ENCODE peak calls at places on chromosomes 2 and 18, in five cellular contexts. Y is fibroblast of mammary gland, U is fibroblast of lung, B is heart right ventricle, X is WERI-Rb-1. M is an unnamed sample.

GRCh38 chr2:241690202-241690717 is 3.6 kb upstream of the DTYMK start:
- DNase-seq in Y (no peak), X (no peak), U (no peak), B (no peak), M (no peak)

GRCh38 chr2:130972410-130972809 is 120.8 kb downstream of the FAM168B start:
- DNase-seq in B (no peak), X (no peak), U (peak), Y (no peak), M (no peak)

GRCh38 chr2:146852661-146853060 is 992.2 kb upstream of the ACVR2A start:
- DNase-seq in Y (no peak), X (no peak), B (no peak), U (no peak), M (no peak)

GRCh38 chr2:17065536-17065935 is 399.9 kb upstream of the CYRIA start:
- DNase-seq in U (no peak), X (no peak), B (no peak), Y (no peak), M (no peak)

GRCh38 chr2:18814387-18814786 is 225.0 kb upstream of the NT5C1B start:
- DNase-seq in X (no peak), U (peak), Y (peak), B (no peak), M (no peak)

GRCh38 chr18:10047237-10047636 is 133.4 kb downstream of the VAPA start:
- DNase-seq in U (peak), Y (peak), B (no peak), X (no peak), M (no peak)

GRCh38 chr18:10252494-10252893 is 201.9 kb upstream of the APCDD1 start:
- DNase-seq in U (peak), X (no peak), B (no peak), Y (no peak), M (no peak)

GRCh38 chr2:231781798-231782726 is 980 bp upstream of the PDE6D start:
- DNase-seq in B (no peak), Y (peak), X (no peak), U (peak), M (no peak)

GRCh38 chr2:205609036-205609607 is 73.2 kb upstream of the NRP2 start:
- DNase-seq in X (no peak), Y (no peak), B (no peak), U (no peak), M (peak)

GRCh38 chr2:9738718-9739496 is 104.4 kb upstream of the TAF1B start:
- DNase-seq in B (no peak), Y (no peak), X (no peak), U (no peak), M (no peak)

GRCh38 chr2:176149484-176150337 is 1.6 kb upstream of the HOXD4 start:
- DNase-seq in U (no peak), X (no peak), B (no peak), Y (no peak), M (no peak)

GRCh38 chr18:62832282-62832681 is 116.9 kb downstream of the PHLPP1 start:
- DNase-seq in Y (no peak), U (no peak), B (no peak), X (no peak), M (no peak)

GRCh38 chr2:158926478-158926948 is 41.9 kb upstream of the TANC1 start:
- DNase-seq in B (no peak), X (peak), U (peak), Y (peak), M (peak)

GRCh38 chr2:170597705-170598420 is 117.3 kb upstream of the SP5 start:
- DNase-seq in U (no peak), X (no peak), Y (peak), B (no peak), M (no peak)

GRCh38 chr18:77087391-77088141 is 45.0 kb downstream of the MBP start:
- DNase-seq in U (peak), Y (peak), X (no peak), B (peak), M (no peak)

GRCh38 chr2:7592618-7593140 is 675.5 kb downstream of the RNF144A start:
- DNase-seq in X (no peak), Y (no peak), U (no peak), B (no peak), M (no peak)

GRCh38 chr2:132559326-132559725 is 110.7 kb downstream of the LYPD1 start:
- DNase-seq in Y (no peak), U (no peak), B (no peak), X (no peak), M (no peak)

GRCh38 chr2:43184339-43184895 is 42.0 kb downstream of the ZFP36L2 start:
- DNase-seq in B (no peak), Y (peak), U (peak), X (no peak), M (no peak)

GRCh38 chr2:170031288-170031687 is 146.7 kb upstream of the MYO3B start:
- DNase-seq in U (no peak), X (no peak), B (no peak), Y (no peak), M (no peak)

GRCh38 chr2:109384308-109385271 is 229.2 kb downstream of the SEPTIN10 start:
- DNase-seq in X (no peak), Y (no peak), U (no peak), B (peak), M (no peak)

GRCh38 chr2:45210466-45211195 is 201.4 kb upstream of the SIX2 start:
- DNase-seq in B (no peak), X (no peak), Y (peak), U (no peak), M (peak)

GRCh38 chr2:218517434-218518206 is 50.5 kb downstream of the USP37 start:
- DNase-seq in Y (peak), U (peak), X (no peak), B (no peak), M (no peak)

GRCh38 chr18:9055185-9055584 is 47.3 kb upstream of the NDUFV2 start:
- DNase-seq in U (peak), B (no peak), X (no peak), Y (peak), M (no peak)

GRCh38 chr18:54958711-54959625 is at the start of gene CCDC68:
- DNase-seq in U (peak), B (peak), X (no peak), Y (no peak), M (peak)

GRCh38 chr2:122531803-122532344 is 776.4 kb downstream of the TSN start:
- DNase-seq in U (no peak), Y (no peak), B (peak), X (peak), M (no peak)

GRCh38 chr18:49886891-49887764 is 73.8 kb upstream of the ACAA2 start:
- DNase-seq in U (no peak), X (peak), B (no peak), Y (no peak), M (no peak)

GRCh38 chr2:219527076-219527394 is 12.8 kb downstream of the ASIC4 start:
- DNase-seq in U (no peak), X (peak), Y (no peak), B (no peak), M (no peak)

GRCh38 chr2:88059979-88060906 is 4.7 kb upstream of the KRCC1 start:
- DNase-seq in X (peak), Y (peak), U (peak), B (no peak), M (no peak)

GRCh38 chr2:199716807-199717586 is 134.0 kb downstream of the FTCDNL1 start:
- DNase-seq in Y (no peak), B (no peak), U (peak), X (no peak), M (no peak)

GRCh38 chr2:163662141-163662780 is 73.5 kb downstream of the FIGN start:
- DNase-seq in U (peak), B (no peak), X (no peak), Y (no peak), M (no peak)

GRCh38 chr2:150887926-150888325 is 373.7 kb downstream of the RBM43 start:
- DNase-seq in B (no peak), U (no peak), X (no peak), Y (no peak), M (no peak)

GRCh38 chr2:208359632-208359986 is 47.0 kb upstream of the PTH2R start:
- DNase-seq in U (no peak), Y (no peak), B (peak), X (no peak), M (no peak)

GRCh38 chr2:137228566-137228965 is 463.2 kb downstream of the THSD7B start:
- DNase-seq in Y (peak), B (no peak), X (no peak), U (peak), M (no peak)

GRCh38 chr2:27212626-27213471 is 781 bp upstream of the SLC5A6 start:
- DNase-seq in X (peak), B (no peak), U (peak), Y (peak), M (peak)

GRCh38 chr18:28059861-28060260 is 117.1 kb downstream of the CDH2 start:
- DNase-seq in X (no peak), B (no peak), Y (peak), U (peak), M (no peak)

GRCh38 chr18:28065793-28066186 is 111.1 kb downstream of the CDH2 start:
- DNase-seq in X (no peak), B (no peak), Y (no peak), U (no peak), M (no peak)

GRCh38 chr18:28065031-28065792 is 111.7 kb downstream of the CDH2 start:
- DNase-seq in U (peak), X (no peak), Y (peak), B (no peak), M (no peak)

GRCh38 chr18:28062446-28062845 is 114.5 kb downstream of the CDH2 start:
- DNase-seq in U (peak), X (no peak), Y (peak), B (no peak), M (no peak)

DNA sequence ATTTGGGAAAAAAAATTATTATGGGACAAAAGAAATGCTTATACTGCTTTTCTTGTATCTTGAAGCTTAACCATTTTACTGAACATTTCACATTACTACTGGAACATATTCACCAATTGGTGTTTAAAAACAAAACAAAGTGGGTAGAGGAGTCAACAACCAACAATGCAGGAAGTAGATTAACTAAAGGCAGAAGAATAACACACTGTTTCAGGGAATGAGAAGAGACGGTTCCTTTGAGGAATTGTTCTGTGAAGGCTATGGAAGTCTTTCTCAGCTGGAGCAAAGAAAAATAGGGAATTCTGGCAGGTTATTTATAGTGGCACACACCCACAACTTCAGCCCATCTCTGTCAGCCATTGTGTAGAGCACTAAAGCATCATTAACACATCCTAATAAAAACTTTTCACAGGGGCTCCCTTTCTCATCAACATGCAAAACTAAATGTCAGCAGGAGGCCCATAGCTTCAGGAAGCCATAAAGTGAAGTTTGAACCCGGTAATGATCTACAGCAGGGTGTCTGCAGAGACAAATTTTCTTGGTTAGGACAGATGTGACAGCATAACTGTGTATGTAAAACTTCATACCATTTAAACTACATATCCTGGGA is 113.6 kb downstream of the CDH2 start:
- DNase-seq in B (no peak), X (no peak), Y (peak), U (peak), M (no peak)
- H3K4me3 ChIP-seq in B (no peak), X (no peak), Y (no peak), U (no peak), M (no peak)

GRCh38 chr2:64140665-64141064 is 3.6 kb downstream of the PELI1 start:
- DNase-seq in B (no peak), X (no peak), U (no peak), Y (no peak), M (no peak)
- H3K4me3 ChIP-seq in B (no peak), X (no peak), U (no peak), Y (no peak), M (no peak)

GRCh38 chr2:14634223-14634884 is 1.8 kb downstream of the LRATD1 start:
- DNase-seq in U (peak), B (peak), X (peak), Y (peak), M (peak)

GRCh38 chr2:14633451-14634211 is 1.1 kb downstream of the LRATD1 start:
- DNase-seq in U (no peak), X (peak), Y (no peak), B (peak), M (no peak)

GRCh38 chr2:14632133-14632936 is at the start of gene LRATD1:
- DNase-seq in Y (peak), X (peak), B (peak), U (peak), M (peak)

GRCh38 chr2:14631676-14632075 is 841 bp upstream of the LRATD1 start:
- DNase-seq in Y (no peak), X (no peak), U (no peak), B (no peak), M (no peak)

DNA sequence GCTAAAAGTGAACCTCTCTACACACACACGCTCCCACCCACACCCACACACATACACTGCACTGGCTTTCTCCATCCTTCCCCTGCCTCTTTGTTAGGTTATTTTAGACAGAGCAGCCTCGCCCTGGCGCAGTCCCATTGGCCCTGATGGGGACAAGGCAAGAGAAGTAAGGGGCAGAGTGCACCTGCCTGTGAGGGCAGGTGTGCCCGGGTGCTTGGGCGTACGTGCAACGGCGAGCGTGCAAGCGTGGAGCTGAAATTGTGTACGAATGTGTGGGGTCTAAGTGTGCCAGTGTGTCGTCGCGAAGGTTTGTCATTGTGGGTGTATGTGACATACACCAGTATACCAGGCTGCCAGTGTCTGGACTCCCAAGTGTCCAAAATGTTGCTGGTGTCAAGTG is 514 bp downstream of the LRATD1 start:
- DNase-seq in U (no peak), X (peak), Y (no peak), B (no peak), M (no peak)
- H3K4me3 ChIP-seq in U (peak), X (peak), Y (peak), B (peak), M (peak)

DNA sequence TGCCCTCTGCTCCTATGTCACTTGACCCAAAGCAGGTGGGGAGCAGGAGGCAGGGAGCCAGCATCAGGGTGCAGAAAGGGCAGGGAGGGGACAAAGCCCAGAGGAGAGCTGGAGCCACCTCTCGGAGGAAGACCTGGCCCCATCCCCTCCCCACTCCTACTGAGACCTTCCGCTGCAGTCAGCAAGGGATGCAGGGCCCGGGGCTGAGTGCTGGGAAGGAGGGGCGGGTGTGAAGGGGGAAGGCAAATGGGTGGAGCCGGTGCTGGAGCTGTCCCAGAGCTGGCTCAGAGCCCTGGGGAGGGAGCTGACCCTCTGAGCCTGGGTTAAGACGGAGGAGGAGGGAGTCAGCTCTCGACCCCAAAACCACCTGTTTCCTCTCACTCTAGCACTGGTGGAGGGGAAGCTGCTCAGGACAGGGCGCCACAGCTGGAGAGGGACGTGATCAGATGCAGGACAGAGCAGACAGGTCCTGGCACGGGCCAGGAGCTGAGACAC is 33.8 kb downstream of the HS1BP3 start:
- DNase-seq in B (peak), U (no peak), Y (peak), X (peak), M (no peak)
- H3K4me3 ChIP-seq in B (no peak), U (no peak), Y (no peak), X (no peak), M (no peak)

M was measured in MG63.